ENCODE peak calls at places on chromosomes 12 and 14, in six cellular contexts. K is gastrocnemius medialis, X is brain microvascular endothelial cell, J is suprapubic skin, U is dorsolateral prefrontal cortex, V is RWPE2. B is an unnamed sample.

GRCh38 chr14:81176224-81176623 is 44.5 kb downstream of the GTF2A1 start:
- DNase-seq in K (peak; percentile 18), X (no peak), J (no peak), U (no peak), V (no peak), B (no peak)

GRCh38 chr14:73249564-73250316 is 12.4 kb downstream of the PAPLN start:
- DNase-seq in K (no peak), X (no peak), J (no peak), U (no peak), V (peak; percentile 51), B (no peak)

GRCh38 chr12:78290606-78291345 is 460.1 kb downstream of the NAV3 start:
- DNase-seq in K (no peak), X (peak; percentile 63), J (no peak), U (no peak), V (no peak), B (no peak)

GRCh38 chr12:71092290-71092689 is 65.5 kb downstream of the TSPAN8 start:
- DNase-seq in K (no peak), X (peak; percentile 49), J (no peak), U (no peak), V (no peak), B (no peak)

GRCh38 chr12:92556622-92557421 is 146.0 kb upstream of the PLEKHG7 start:
- DNase-seq in K (no peak), X (no peak), J (no peak), U (no peak), V (no peak), B (no peak)

GRCh38 chr12:85804663-85805062 is 31.5 kb downstream of the RASSF9 start:
- DNase-seq in K (no peak), X (peak; percentile 63), J (no peak), U (no peak), V (no peak), B (no peak)

GRCh38 chr12:82375201-82375600 is 16.9 kb downstream of the METTL25 start:
- DNase-seq in K (no peak), X (no peak), J (no peak), U (no peak), V (no peak), B (no peak)

GRCh38 chr14:56797569-56798446 is 12.5 kb downstream of the OTX2 start:
- DNase-seq in K (no peak), X (no peak), J (no peak), U (no peak), V (no peak), B (no peak)

GRCh38 chr12:91133871-91134270 is 22.6 kb upstream of the LUM start:
- DNase-seq in K (no peak), X (peak; percentile 29), J (no peak), U (no peak), V (no peak), B (no peak)

GRCh38 chr12:89353188-89353822 is 1.0 kb upstream of the DUSP6 start:
- DNase-seq in K (peak; percentile 7), X (peak; percentile 58), J (peak; percentile 85), U (peak; percentile 72), V (peak; percentile 74), B (peak; percentile 85)

GRCh38 chr14:69483765-69484443 is 624 bp upstream of the PLEKHD1 start:
- DNase-seq in K (peak; percentile 68), X (no peak), J (no peak), U (no peak), V (no peak), B (no peak)

GRCh38 chr12:39763071-39763893 is 143.7 kb upstream of the ABCD2 start:
- DNase-seq in K (no peak), X (no peak), J (no peak), U (no peak), V (no peak), B (no peak)

GRCh38 chr12:26195641-26196423 is 459 bp downstream of the SSPN start:
- DNase-seq in K (peak; percentile 39), X (peak; percentile 22), J (peak; percentile 80), U (peak; percentile 81), V (no peak), B (peak; percentile 79)

GRCh38 chr12:66361703-66362102 is 59.4 kb downstream of the HELB start:
- DNase-seq in K (no peak), X (no peak), J (no peak), U (no peak), V (no peak), B (no peak)

GRCh38 chr12:57592551-57593165 is 1.7 kb downstream of the PIP4K2C start:
- DNase-seq in K (no peak), X (no peak), J (no peak), U (no peak), V (no peak), B (no peak)

GRCh38 chr12:4997939-4998338 is 45.7 kb upstream of the KCNA5 start:
- DNase-seq in K (peak; percentile 56), X (peak; percentile 88), J (peak; percentile 68), U (peak; percentile 81), V (no peak), B (peak; percentile 94)

GRCh38 chr12:104958009-104958945 is at the start of gene SLC41A2:
- DNase-seq in K (peak; percentile 51), X (peak; percentile 94), J (peak; percentile 86), U (peak; percentile 79), V (peak; percentile 72), B (peak; percentile 83)

GRCh38 chr12:50287271-50287670 is 4.0 kb upstream of the LIMA1 start:
- DNase-seq in K (no peak), X (no peak), J (no peak), U (no peak), V (no peak), B (no peak)

GRCh38 chr14:68679746-68680467 is 113.0 kb downstream of the ZFP36L1 start:
- DNase-seq in K (no peak), X (no peak), J (no peak), U (no peak), V (no peak), B (no peak)

GRCh38 chr14:93207468-93208308 is 632 bp downstream of the UBR7 start:
- DNase-seq in K (no peak), X (peak; percentile 38), J (no peak), U (peak; percentile 62), V (peak; percentile 78), B (peak; percentile 12)

GRCh38 chr12:42638011-42638410 is 48.5 kb upstream of the PRICKLE1 start:
- DNase-seq in K (no peak), X (no peak), J (no peak), U (no peak), V (no peak), B (no peak)

GRCh38 chr12:75722714-75723200 is 211.3 kb upstream of the KRR1 start:
- DNase-seq in K (peak; percentile 53), X (peak; percentile 87), J (no peak), U (peak; percentile 54), V (no peak), B (no peak)

GRCh38 chr12:75727577-75727976 is 216.2 kb upstream of the KRR1 start:
- DNase-seq in K (no peak), X (no peak), J (no peak), U (no peak), V (no peak), B (no peak)

GRCh38 chr12:75721790-75722189 is 210.4 kb upstream of the KRR1 start:
- DNase-seq in K (no peak), X (no peak), J (no peak), U (no peak), V (no peak), B (no peak)

GRCh38 chr12:75725505-75726120 is 214.2 kb upstream of the KRR1 start:
- DNase-seq in K (no peak), X (peak; percentile 76), J (no peak), U (no peak), V (no peak), B (no peak)

DNA sequence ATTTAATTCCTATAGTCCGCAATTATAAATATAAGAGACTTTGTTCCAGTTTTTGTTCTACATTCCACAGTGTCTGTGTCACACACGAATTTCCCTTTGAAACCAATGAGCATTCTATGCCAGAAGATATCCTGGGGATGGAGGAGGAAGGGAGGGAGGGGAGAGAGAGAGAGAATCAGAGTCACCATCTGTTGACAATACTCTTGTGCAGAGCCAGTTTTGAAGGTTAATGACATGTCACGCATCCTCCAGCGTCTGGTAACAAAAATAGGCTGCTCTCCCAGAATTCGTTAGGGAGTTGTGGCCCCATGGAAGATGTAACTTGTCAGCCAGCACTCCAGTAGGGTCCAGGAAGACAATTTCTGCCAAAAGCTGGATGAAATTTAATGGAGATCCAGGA is 213.5 kb upstream of the KRR1 start:
- DNase-seq in K (peak; percentile 8), X (peak; percentile 83), J (no peak), U (no peak), V (no peak), B (no peak)
- H3K27ac ChIP-seq in K (peak overlapping the region; percentile 51), X (peak overlapping the region; percentile 79), J (peak overlapping the region; percentile 1), U (no peak overlapping the region), V (peak overlapping the region; percentile 79), B (no peak overlapping the region)

GRCh38 chr14:101185081-101185835 is 281.7 kb upstream of the RTL1 start:
- DNase-seq in K (no peak), X (no peak), J (peak; percentile 70), U (no peak), V (peak; percentile 51), B (no peak)

GRCh38 chr14:101184562-101184961 is 281.0 kb upstream of the RTL1 start:
- DNase-seq in K (no peak), X (no peak), J (no peak), U (no peak), V (no peak), B (no peak)

GRCh38 chr14:101184104-101184455 is 280.6 kb upstream of the RTL1 start:
- DNase-seq in K (no peak), X (no peak), J (peak; percentile 63), U (no peak), V (peak; percentile 19), B (no peak)

GRCh38 chr14:101182476-101182875 is 279.0 kb upstream of the RTL1 start:
- DNase-seq in K (no peak), X (no peak), J (no peak), U (no peak), V (peak; percentile 22), B (no peak)

GRCh38 chr14:101183376-101184103 is 280.0 kb upstream of the RTL1 start:
- DNase-seq in K (no peak), X (no peak), J (peak; percentile 66), U (no peak), V (peak; percentile 54), B (no peak)
- TF ChIP-seq CTCF in K (no peak), X (peak; percentile 73), J (no peak), U (no peak), V (no peak), B (no peak)

GRCh38 chr12:32907166-32907565 is 10.6 kb upstream of the PKP2 start:
- DNase-seq in K (no peak), X (no peak), J (no peak), U (no peak), V (no peak), B (no peak)
- H3K27ac ChIP-seq in K (no peak overlapping the region), X (no peak overlapping the region), J (no peak overlapping the region), U (no peak overlapping the region), V (no peak overlapping the region), B (no peak overlapping the region)

GRCh38 chr12:98646165-98646764 is 1.2 kb downstream of the APAF1 start:
- DNase-seq in K (no peak), X (no peak), J (no peak), U (no peak), V (no peak), B (no peak)

GRCh38 chr12:98639526-98639925 is 5.1 kb downstream of the IKBIP start:
- DNase-seq in K (no peak), X (no peak), J (no peak), U (no peak), V (no peak), B (no peak)

GRCh38 chr12:98644712-98645571 is at the start of the genes APAF1 and IKBIP:
- DNase-seq in K (peak; percentile 92), X (peak; percentile 96), J (peak; percentile 98), U (peak; percentile 97), V (peak; percentile 95), B (peak; percentile 99)

GRCh38 chr12:98645572-98646067 is 530 bp downstream of the APAF1 start:
- DNase-seq in K (peak; percentile 9), X (no peak), J (no peak), U (peak; percentile 46), V (no peak), B (no peak)

GRCh38 chr12:98644433-98644711 is 216 bp downstream of the IKBIP start:
- DNase-seq in K (no peak), X (no peak), J (no peak), U (peak; percentile 52), V (peak; percentile 79), B (no peak)
- TF ChIP-seq CTCF in K (peak; percentile 7), X (no peak), J (no peak), U (no peak), V (peak; percentile 25), B (no peak)